ENCODE peak calls at places on chromosomes 12 and 14, in eight cellular contexts. X, I, C, Y, P, T, F and Z are unnamed samples.

GRCh38 chr12:37545759-37546158 is 770.8 kb upstream of the ALG10B start:
- DNase-seq in F (no peak), Y (no peak), P (no peak), T (no peak), C (no peak), X (no peak), I (no peak), Z (no peak)

GRCh38 chr12:1445807-1446206 is 148.6 kb downstream of the FBXL14 start:
- DNase-seq in P (no peak), C (no peak), X (no peak), T (no peak), Y (no peak), I (no peak), F (peak), Z (no peak)

GRCh38 chr12:131486831-131487230 is 224.1 kb upstream of the SFSWAP start:
- DNase-seq in P (no peak), T (no peak), F (no peak), C (no peak), I (no peak), Y (no peak), X (no peak), Z (no peak)

GRCh38 chr14:105419305-105420091 is at the start of gene MTA1:
- DNase-seq in I (peak), C (peak), Y (no peak), F (no peak), P (no peak), X (no peak), T (peak), Z (peak)

GRCh38 chr12:52189376-52190174 is 2.2 kb downstream of the KRT80 start:
- DNase-seq in I (no peak), T (peak), C (no peak), X (no peak), P (no peak), Y (no peak), F (no peak), Z (no peak)

GRCh38 chr14:80344208-80344607 is 132.9 kb upstream of the DIO2 start:
- DNase-seq in I (no peak), T (no peak), Y (no peak), X (no peak), P (no peak), C (no peak), F (no peak), Z (no peak)

GRCh38 chr14:101740981-101741380 is 20.5 kb upstream of the PPP2R5C start:
- DNase-seq in Y (no peak), X (no peak), T (no peak), C (no peak), P (no peak), F (no peak), I (no peak), Z (no peak)

GRCh38 chr12:127239781-127240180 is 1027.2 kb upstream of the TMEM132C start:
- DNase-seq in C (no peak), P (no peak), Y (no peak), T (no peak), I (no peak), F (no peak), X (no peak), Z (no peak)

GRCh38 chr12:70920251-70920851 is at the start of gene PTPRR:
- DNase-seq in I (peak), C (no peak), P (no peak), X (no peak), F (no peak), T (no peak), Y (no peak), Z (no peak)

GRCh38 chr12:6426882-6427671 is 17.7 kb upstream of the CD27 start:
- DNase-seq in T (no peak), X (no peak), P (no peak), C (no peak), Y (peak), I (no peak), F (no peak), Z (no peak)

GRCh38 chr12:24742378-24742777 is 206.5 kb downstream of the BCAT1 start:
- DNase-seq in T (no peak), X (no peak), Y (peak), C (no peak), F (no peak), P (no peak), I (no peak), Z (no peak)

GRCh38 chr12:121128908-121129704 is 3.6 kb upstream of the P2RX7 start:
- DNase-seq in I (peak), P (peak), X (no peak), C (peak), Y (peak), F (no peak), T (peak), Z (peak)

GRCh38 chr12:93040367-93040766 is 111.3 kb upstream of the EEA1 start:
- DNase-seq in P (no peak), I (no peak), T (no peak), X (no peak), Y (no peak), F (no peak), C (no peak), Z (no peak)

GRCh38 chr12:80442426-80443222 is 1.4 kb upstream of the PTPRQ start:
- DNase-seq in I (no peak), C (peak), Y (no peak), F (no peak), X (no peak), T (peak), P (no peak), Z (no peak)

GRCh38 chr14:33676135-33676566 is 274.7 kb downstream of the EGLN3 start:
- DNase-seq in C (peak), P (peak), X (peak), T (no peak), F (peak), Y (no peak), I (peak), Z (peak)
- TF ChIP-seq RAD21 in C (no peak), P (no peak), X (peak), T (no peak), F (peak), Y (peak), I (peak), Z (peak)

GRCh38 chr12:3004655-3005565 is 45.7 kb downstream of the TEAD4 start:
- DNase-seq in Y (no peak), T (no peak), F (no peak), I (peak), X (no peak), C (no peak), P (peak), Z (no peak)

GRCh38 chr12:3000548-3001275 is 41.5 kb downstream of the TEAD4 start:
- DNase-seq in P (peak), X (no peak), F (no peak), I (no peak), Y (no peak), C (peak), T (no peak), Z (peak)

GRCh38 chr12:3005736-3006135 is 46.5 kb downstream of the TEAD4 start:
- DNase-seq in Y (no peak), F (no peak), P (no peak), X (no peak), I (no peak), C (no peak), T (peak), Z (no peak)

GRCh38 chr12:3002636-3003035 is 43.4 kb downstream of the TEAD4 start:
- DNase-seq in P (no peak), Y (no peak), C (no peak), F (no peak), T (no peak), I (no peak), X (no peak), Z (no peak)

DNA sequence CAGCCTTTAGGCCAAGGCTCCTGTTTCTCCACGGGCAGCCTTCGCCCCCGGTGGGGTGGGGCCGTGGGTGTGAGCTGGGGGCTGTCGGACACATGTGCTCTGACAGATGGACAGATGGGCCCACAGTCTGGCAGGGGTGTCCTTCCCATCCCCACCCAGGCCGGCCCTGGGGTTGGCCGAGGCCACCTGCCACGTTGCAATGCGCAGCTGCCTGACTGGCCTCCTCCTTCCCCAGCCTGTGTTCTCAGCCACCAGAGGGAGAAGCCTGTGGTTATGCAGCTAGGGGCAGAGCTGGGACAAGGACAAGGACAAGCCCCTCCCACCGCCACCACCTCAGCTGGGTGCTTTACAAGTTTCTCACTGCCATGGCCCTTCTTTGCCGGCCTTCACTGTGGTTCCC is 44.4 kb downstream of the TEAD4 start:
- DNase-seq in C (no peak), Y (no peak), F (no peak), I (no peak), P (no peak), X (no peak), T (no peak), Z (no peak)
- TF ChIP-seq RAD21 in C (no peak), Y (no peak), F (no peak), I (no peak), P (no peak), X (no peak), T (no peak), Z (no peak)

GRCh38 chr12:53955776-53956250 is 1.1 kb downstream of the HOXC12 start:
- DNase-seq in T (no peak), F (no peak), X (no peak), C (no peak), I (no peak), Y (no peak), P (no peak), Z (no peak)

GRCh38 chr12:53955036-53955775 is 503 bp downstream of the HOXC12 start:
- DNase-seq in Y (no peak), I (no peak), T (no peak), P (no peak), F (no peak), C (no peak), X (no peak), Z (no peak)

GRCh38 chr12:53958128-53958527 is 3.4 kb downstream of the HOXC12 start:
- DNase-seq in X (no peak), C (no peak), F (no peak), Y (no peak), T (no peak), P (no peak), I (no peak), Z (no peak)

GRCh38 chr12:53956251-53956887 is 1.7 kb downstream of the HOXC12 start:
- DNase-seq in X (no peak), I (no peak), T (no peak), F (no peak), C (no peak), Y (no peak), P (no peak), Z (no peak)

DNA sequence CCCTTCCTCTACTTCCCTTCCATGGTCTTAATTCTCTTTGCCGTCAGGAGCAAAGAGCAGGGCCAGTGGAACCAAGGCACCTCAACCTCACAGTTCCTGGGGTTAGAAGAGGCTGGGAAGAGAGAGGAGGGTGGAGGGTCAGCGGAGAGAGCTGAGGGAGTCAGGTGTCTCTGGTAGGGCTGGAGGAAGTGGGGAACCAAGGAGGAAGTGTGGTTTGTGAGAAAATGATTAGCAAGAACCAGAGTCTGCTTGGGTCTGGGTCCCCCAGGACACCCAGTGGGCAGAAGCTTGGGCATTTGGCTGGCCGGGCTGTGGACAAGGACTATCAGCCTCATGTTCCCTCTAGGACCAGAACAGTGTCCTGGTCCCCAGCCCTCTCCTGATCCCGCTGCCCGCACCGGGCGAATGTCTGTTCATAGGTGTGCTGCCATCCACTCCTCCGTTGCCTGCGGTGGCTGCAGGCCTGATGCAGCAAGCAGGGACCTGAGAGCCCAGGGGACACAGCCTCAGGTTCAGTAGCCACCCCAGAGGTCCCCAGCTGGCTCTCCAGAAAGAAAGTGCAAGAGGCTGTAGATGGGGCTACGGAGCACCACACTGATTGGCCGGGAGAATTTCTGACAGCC is 2.3 kb downstream of the HOXC12 start:
- DNase-seq in P (no peak), I (no peak), C (no peak), Y (no peak), X (no peak), T (no peak), F (no peak), Z (no peak)
- TF ChIP-seq RAD21 in P (no peak), I (no peak), C (no peak), Y (no peak), X (no peak), T (no peak), F (no peak), Z (no peak)

GRCh38 chr12:117830471-117830870 is 138.3 kb downstream of the KSR2 start:
- DNase-seq in X (no peak), T (no peak), P (no peak), Y (no peak), I (no peak), C (no peak), F (no peak), Z (no peak)
- TF ChIP-seq RAD21 in X (no peak), T (no peak), P (no peak), Y (no peak), I (no peak), C (no peak), F (no peak), Z (no peak)

GRCh38 chr12:116959845-116960514 is 49.2 kb downstream of the FBXW8 start:
- DNase-seq in C (no peak), T (no peak), Y (peak), F (no peak), I (peak), P (no peak), X (no peak), Z (no peak)

GRCh38 chr12:116962197-116962596 is 51.4 kb downstream of the FBXW8 start:
- DNase-seq in I (no peak), T (no peak), F (no peak), C (no peak), P (no peak), X (no peak), Y (no peak), Z (no peak)

GRCh38 chr12:116959198-116959460 is 48.4 kb downstream of the FBXW8 start:
- DNase-seq in Y (no peak), T (peak), F (no peak), C (no peak), X (no peak), I (no peak), P (no peak), Z (no peak)

GRCh38 chr12:116955382-116956021 is 44.8 kb downstream of the FBXW8 start:
- DNase-seq in X (peak), P (peak), Y (no peak), F (no peak), C (peak), T (peak), I (no peak), Z (peak)

DNA sequence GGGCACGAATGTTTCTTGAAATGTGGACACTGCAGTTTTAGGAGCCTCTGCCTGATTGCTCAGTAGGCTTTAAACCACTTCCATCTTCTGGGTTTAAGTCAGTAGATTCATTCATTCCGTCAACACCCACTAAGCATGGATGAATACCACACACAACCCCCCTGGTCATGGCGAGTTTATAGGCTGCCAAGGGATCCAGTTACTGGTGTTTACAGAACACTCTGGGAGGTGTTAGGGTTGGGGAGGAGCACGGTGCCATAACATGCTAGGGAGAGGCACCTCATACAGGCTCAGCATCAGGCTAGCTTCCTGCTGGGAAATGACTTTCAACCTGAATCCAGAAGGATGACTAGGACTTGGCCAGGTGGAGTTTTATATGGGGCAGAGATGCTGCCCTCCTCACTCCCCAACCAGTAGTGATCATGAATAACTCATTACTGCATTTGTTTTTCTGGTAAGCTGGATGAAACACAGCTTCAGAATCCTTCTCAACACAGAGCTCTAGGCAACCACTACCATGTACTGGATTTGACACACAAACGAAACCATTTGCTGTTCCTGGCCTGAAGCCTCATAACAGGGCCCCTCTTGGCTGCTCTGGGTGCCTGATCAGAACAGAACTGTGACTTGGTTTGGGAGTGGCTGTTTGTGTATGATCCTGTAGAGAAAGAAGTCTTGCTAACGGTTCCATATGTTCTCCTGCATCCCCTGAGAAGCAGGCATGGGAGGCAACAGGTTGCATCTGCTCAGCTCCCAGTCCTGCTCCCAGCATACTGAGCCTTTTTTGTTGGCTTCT is 47.9 kb downstream of the FBXW8 start:
- DNase-seq in C (no peak), I (no peak), T (peak), P (no peak), Y (no peak), F (no peak), X (no peak), Z (no peak)
- TF ChIP-seq RAD21 in C (no peak), I (no peak), T (no peak), P (no peak), Y (no peak), F (no peak), X (no peak), Z (no peak)